ENCODE peak calls at places on chromosomes 12 and 14, in six cellular contexts. One of them, this sample, is unnamed.

GRCh38 chr12:59122784-59123183 is 202.5 kb upstream of the LRIG3 start:
- DNase-seq in esophagus squamous epithelium: no peak
- DNase-seq in AG04450: no peak
- DNase-seq in psoas muscle: no peak
- DNase-seq in spleen: no peak
- DNase-seq in astrocyte: peak
- DNase-seq in this sample: no peak

GRCh38 chr12:12403264-12404248 is 46.7 kb downstream of the BORCS5 start:
- DNase-seq in esophagus squamous epithelium: no peak
- DNase-seq in AG04450: no peak
- DNase-seq in psoas muscle: no peak
- DNase-seq in spleen: no peak
- DNase-seq in astrocyte: no peak
- DNase-seq in this sample: no peak

GRCh38 chr12:109818900-109819500 is 14.2 kb downstream of the TRPV4 start:
- DNase-seq in esophagus squamous epithelium: no peak
- DNase-seq in AG04450: no peak
- DNase-seq in psoas muscle: no peak
- DNase-seq in spleen: no peak
- DNase-seq in astrocyte: peak
- DNase-seq in this sample: no peak

GRCh38 chr14:70073924-70074566 is 114.7 kb downstream of the SLC8A3 start:
- DNase-seq in esophagus squamous epithelium: no peak
- DNase-seq in AG04450: peak
- DNase-seq in psoas muscle: peak
- DNase-seq in spleen: no peak
- DNase-seq in astrocyte: no peak
- DNase-seq in this sample: peak

GRCh38 chr14:76034566-76034965 is 49.0 kb downstream of the IFT43 start:
- DNase-seq in esophagus squamous epithelium: no peak
- DNase-seq in AG04450: no peak
- DNase-seq in psoas muscle: no peak
- DNase-seq in spleen: no peak
- DNase-seq in astrocyte: no peak
- DNase-seq in this sample: no peak

GRCh38 chr12:98635657-98636323 is 8.8 kb downstream of the IKBIP start:
- DNase-seq in esophagus squamous epithelium: no peak
- DNase-seq in AG04450: peak
- DNase-seq in psoas muscle: no peak
- DNase-seq in spleen: no peak
- DNase-seq in astrocyte: peak
- DNase-seq in this sample: no peak

GRCh38 chr12:58969227-58969626 is 48.9 kb upstream of the LRIG3 start:
- DNase-seq in esophagus squamous epithelium: no peak
- DNase-seq in AG04450: no peak
- DNase-seq in psoas muscle: no peak
- DNase-seq in spleen: no peak
- DNase-seq in astrocyte: no peak
- DNase-seq in this sample: no peak

GRCh38 chr14:68598621-68599447 is 194.0 kb downstream of the ZFP36L1 start:
- DNase-seq in esophagus squamous epithelium: no peak
- DNase-seq in AG04450: peak
- DNase-seq in psoas muscle: peak
- DNase-seq in spleen: peak
- DNase-seq in astrocyte: peak
- DNase-seq in this sample: peak

GRCh38 chr12:115687094-115687493 is 590.4 kb downstream of the MED13L start:
- DNase-seq in esophagus squamous epithelium: no peak
- DNase-seq in AG04450: no peak
- DNase-seq in psoas muscle: no peak
- DNase-seq in spleen: no peak
- DNase-seq in astrocyte: no peak
- DNase-seq in this sample: no peak

GRCh38 chr12:47964102-47964723 is 817 bp downstream of the TMEM106C start:
- DNase-seq in esophagus squamous epithelium: no peak
- DNase-seq in AG04450: no peak
- DNase-seq in psoas muscle: no peak
- DNase-seq in spleen: peak
- DNase-seq in astrocyte: no peak
- DNase-seq in this sample: no peak

GRCh38 chr12:12562016-12562483 is 613 bp downstream of the DUSP16 start:
- DNase-seq in esophagus squamous epithelium: no peak
- DNase-seq in AG04450: no peak
- DNase-seq in psoas muscle: peak
- DNase-seq in spleen: peak
- DNase-seq in astrocyte: no peak
- DNase-seq in this sample: no peak

GRCh38 chr12:69501154-69501895 is 31.1 kb downstream of the FRS2 start:
- DNase-seq in esophagus squamous epithelium: no peak
- DNase-seq in AG04450: no peak
- DNase-seq in psoas muscle: no peak
- DNase-seq in spleen: no peak
- DNase-seq in astrocyte: peak
- DNase-seq in this sample: no peak

GRCh38 chr14:67622675-67623074 is 3.0 kb downstream of the ARG2 start:
- DNase-seq in esophagus squamous epithelium: no peak
- DNase-seq in AG04450: no peak
- DNase-seq in psoas muscle: no peak
- DNase-seq in spleen: no peak
- DNase-seq in astrocyte: peak
- DNase-seq in this sample: no peak

GRCh38 chr14:41167040-41167439 is 439.6 kb upstream of the LRFN5 start:
- DNase-seq in esophagus squamous epithelium: no peak
- DNase-seq in AG04450: no peak
- DNase-seq in psoas muscle: no peak
- DNase-seq in spleen: no peak
- DNase-seq in astrocyte: no peak
- DNase-seq in this sample: no peak

GRCh38 chr14:68951051-68951797 is 27.9 kb downstream of the ACTN1 start:
- DNase-seq in esophagus squamous epithelium: no peak
- DNase-seq in AG04450: peak
- DNase-seq in psoas muscle: peak
- DNase-seq in spleen: peak
- DNase-seq in astrocyte: peak
- DNase-seq in this sample: peak

GRCh38 chr12:80939231-80939950 is 1.7 kb upstream of the LIN7A start:
- DNase-seq in esophagus squamous epithelium: no peak
- DNase-seq in AG04450: no peak
- DNase-seq in psoas muscle: no peak
- DNase-seq in spleen: no peak
- DNase-seq in astrocyte: no peak
- DNase-seq in this sample: no peak

GRCh38 chr14:73725116-73726024 is 11.2 kb upstream of the PNMA1 start:
- DNase-seq in esophagus squamous epithelium: no peak
- DNase-seq in AG04450: no peak
- DNase-seq in psoas muscle: peak
- DNase-seq in spleen: no peak
- DNase-seq in astrocyte: peak
- DNase-seq in this sample: peak

GRCh38 chr14:105497671-105498429 is 6.8 kb downstream of the TEDC1 start:
- DNase-seq in esophagus squamous epithelium: no peak
- DNase-seq in AG04450: no peak
- DNase-seq in psoas muscle: peak
- DNase-seq in spleen: no peak
- DNase-seq in astrocyte: no peak
- DNase-seq in this sample: peak

GRCh38 chr12:48818831-48819590 is 715 bp downstream of the CACNB3 start:
- DNase-seq in esophagus squamous epithelium: no peak
- DNase-seq in AG04450: no peak
- DNase-seq in psoas muscle: no peak
- DNase-seq in spleen: no peak
- DNase-seq in astrocyte: no peak
- DNase-seq in this sample: no peak

GRCh38 chr14:65277027-65277426 is 135.5 kb upstream of the FUT8 start:
- DNase-seq in esophagus squamous epithelium: no peak
- DNase-seq in AG04450: no peak
- DNase-seq in psoas muscle: no peak
- DNase-seq in spleen: no peak
- DNase-seq in astrocyte: peak
- DNase-seq in this sample: no peak

GRCh38 chr12:30928356-30929264 is 2.1 kb downstream of the TSPAN11 start:
- DNase-seq in esophagus squamous epithelium: no peak
- DNase-seq in AG04450: no peak
- DNase-seq in psoas muscle: no peak
- DNase-seq in spleen: no peak
- DNase-seq in astrocyte: no peak
- DNase-seq in this sample: no peak

GRCh38 chr12:30926243-30927209 is at the start of gene TSPAN11:
- DNase-seq in esophagus squamous epithelium: no peak
- DNase-seq in AG04450: no peak
- DNase-seq in psoas muscle: peak
- DNase-seq in spleen: no peak
- DNase-seq in astrocyte: peak
- DNase-seq in this sample: no peak

GRCh38 chr12:30930238-30931010 is 3.9 kb downstream of the TSPAN11 start:
- DNase-seq in esophagus squamous epithelium: no peak
- DNase-seq in AG04450: no peak
- DNase-seq in psoas muscle: no peak
- DNase-seq in spleen: no peak
- DNase-seq in astrocyte: no peak
- DNase-seq in this sample: no peak

GRCh38 chr12:30925607-30926242 is 823 bp upstream of the TSPAN11 start:
- DNase-seq in esophagus squamous epithelium: no peak
- DNase-seq in AG04450: no peak
- DNase-seq in psoas muscle: no peak
- DNase-seq in spleen: no peak
- DNase-seq in astrocyte: no peak
- DNase-seq in this sample: no peak

DNA sequence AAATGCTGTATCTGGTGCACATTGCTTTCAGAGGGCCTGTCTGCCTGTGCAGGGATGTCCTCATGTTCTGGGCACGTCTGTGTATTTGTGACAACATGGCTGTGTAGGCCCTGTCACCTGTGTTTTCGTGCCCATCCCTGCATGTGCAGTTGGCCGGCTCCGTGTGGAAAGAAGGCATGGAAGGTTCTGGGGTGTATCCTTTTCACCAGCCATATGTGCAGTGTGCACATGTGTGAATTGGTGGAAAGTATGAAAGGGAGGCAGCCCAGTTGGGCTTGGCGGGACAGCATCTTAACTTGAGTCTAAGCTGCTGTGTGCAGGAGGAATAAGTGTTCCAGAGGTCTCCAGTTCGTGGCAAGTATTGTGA is 645 bp downstream of the TSPAN11 start:
- DNase-seq in esophagus squamous epithelium: no peak
- DNase-seq in AG04450: no peak
- DNase-seq in psoas muscle: no peak
- DNase-seq in spleen: no peak
- DNase-seq in astrocyte: no peak
- DNase-seq in this sample: no peak
- H3K4me3 ChIP-seq in esophagus squamous epithelium: no peak
- H3K4me3 ChIP-seq in AG04450: no peak
- H3K4me3 ChIP-seq in psoas muscle: no peak
- H3K4me3 ChIP-seq in spleen: no peak
- H3K4me3 ChIP-seq in astrocyte: peak
- H3K4me3 ChIP-seq in this sample: no peak

GRCh38 chr14:25094171-25094907 is 44.4 kb upstream of the STXBP6 start:
- DNase-seq in esophagus squamous epithelium: no peak
- DNase-seq in AG04450: no peak
- DNase-seq in psoas muscle: no peak
- DNase-seq in spleen: no peak
- DNase-seq in astrocyte: peak
- DNase-seq in this sample: no peak

GRCh38 chr14:25090281-25090680 is 40.3 kb upstream of the STXBP6 start:
- DNase-seq in esophagus squamous epithelium: no peak
- DNase-seq in AG04450: no peak
- DNase-seq in psoas muscle: no peak
- DNase-seq in spleen: no peak
- DNase-seq in astrocyte: no peak
- DNase-seq in this sample: no peak

GRCh38 chr14:25086817-25087396 is 37.0 kb upstream of the STXBP6 start:
- DNase-seq in esophagus squamous epithelium: no peak
- DNase-seq in AG04450: no peak
- DNase-seq in psoas muscle: no peak
- DNase-seq in spleen: no peak
- DNase-seq in astrocyte: no peak
- DNase-seq in this sample: no peak

GRCh38 chr14:25086081-25086480 is 36.1 kb upstream of the STXBP6 start:
- DNase-seq in esophagus squamous epithelium: no peak
- DNase-seq in AG04450: no peak
- DNase-seq in psoas muscle: no peak
- DNase-seq in spleen: no peak
- DNase-seq in astrocyte: no peak
- DNase-seq in this sample: no peak

DNA sequence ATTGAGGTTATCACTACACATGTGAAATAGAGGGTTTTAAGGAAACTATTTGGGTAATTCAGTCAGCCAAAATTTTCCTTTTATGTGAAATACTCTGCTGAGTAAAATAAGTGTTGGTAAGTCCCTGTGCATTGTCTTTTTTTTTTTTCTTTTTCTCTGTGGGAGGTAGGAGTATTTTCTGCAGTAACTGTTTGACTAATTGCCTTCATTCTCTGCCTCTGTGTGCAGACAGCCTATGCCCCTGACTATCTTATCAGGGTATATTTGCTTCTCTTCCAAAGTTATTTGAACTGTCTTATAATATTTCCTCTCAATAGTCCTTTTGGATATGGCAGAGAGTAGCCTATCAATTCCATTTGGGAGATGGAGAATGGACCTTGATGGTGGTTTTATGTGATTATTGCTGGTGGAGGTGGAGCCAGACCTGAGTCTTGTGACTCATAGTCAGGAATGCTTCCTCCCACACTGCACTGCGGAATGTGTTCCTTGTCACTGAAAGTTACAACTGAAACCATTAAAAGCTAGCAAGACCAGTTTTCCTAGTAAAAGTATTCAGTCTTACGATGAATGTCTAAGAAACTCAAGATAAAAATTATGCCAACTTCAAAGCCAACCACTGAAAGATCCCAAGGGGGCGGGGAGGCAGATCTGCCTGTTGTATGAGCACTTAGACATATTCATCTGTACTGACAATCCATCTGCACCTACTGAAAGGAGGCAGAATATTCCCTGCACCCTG is 40.9 kb upstream of the STXBP6 start:
- DNase-seq in esophagus squamous epithelium: no peak
- DNase-seq in AG04450: no peak
- DNase-seq in psoas muscle: no peak
- DNase-seq in spleen: no peak
- DNase-seq in astrocyte: peak
- DNase-seq in this sample: no peak
- H3K27ac ChIP-seq in esophagus squamous epithelium: no peak
- H3K27ac ChIP-seq in AG04450: no peak
- H3K27ac ChIP-seq in psoas muscle: no peak
- H3K27ac ChIP-seq in spleen: no peak
- H3K27ac ChIP-seq in astrocyte: peak
- H3K27ac ChIP-seq in this sample: no peak

GRCh38 chr14:59022144-59022543 is 166.3 kb upstream of the DAAM1 start:
- DNase-seq in esophagus squamous epithelium: no peak
- DNase-seq in AG04450: no peak
- DNase-seq in psoas muscle: no peak
- DNase-seq in spleen: no peak
- DNase-seq in astrocyte: no peak
- DNase-seq in this sample: no peak
- TF ChIP-seq CTCF in esophagus squamous epithelium: no peak
- TF ChIP-seq CTCF in AG04450: no peak
- TF ChIP-seq CTCF in psoas muscle: peak
- TF ChIP-seq CTCF in spleen: no peak
- TF ChIP-seq CTCF in astrocyte: no peak
- TF ChIP-seq CTCF in this sample: peak

GRCh38 chr12:86697916-86698315 is 441.7 kb upstream of the MGAT4C start:
- DNase-seq in esophagus squamous epithelium: no peak
- DNase-seq in AG04450: no peak
- DNase-seq in psoas muscle: no peak
- DNase-seq in spleen: no peak
- DNase-seq in astrocyte: no peak
- DNase-seq in this sample: no peak

GRCh38 chr12:86698581-86698980 is 442.4 kb upstream of the MGAT4C start:
- DNase-seq in esophagus squamous epithelium: no peak
- DNase-seq in AG04450: no peak
- DNase-seq in psoas muscle: no peak
- DNase-seq in spleen: no peak
- DNase-seq in astrocyte: peak
- DNase-seq in this sample: no peak
- H3K4me3 ChIP-seq in esophagus squamous epithelium: no peak
- H3K4me3 ChIP-seq in AG04450: no peak
- H3K4me3 ChIP-seq in psoas muscle: no peak
- H3K4me3 ChIP-seq in spleen: no peak
- H3K4me3 ChIP-seq in astrocyte: no peak
- H3K4me3 ChIP-seq in this sample: no peak

This sample was measured in RWPE2.